ENCODE peak calls at places on chromosomes 13 and 19, in ten cellular contexts. S is GM23248, R is Karpas-422, D is mesendoderm, Y is neural progenitor cell, H is keratinocyte, Z is GM23338, P is fibroblast of lung, W is H9, J is HCT116. A is an unnamed sample. For H3K79me2, the result is how much of the 10 kb centered on the place peaks cover.

GRCh38 chr13:98896083-98896867 is 81.6 kb downstream of the DOCK9 start:
- DNase-seq in S (no peak), R (no peak), D (no peak), Y (no peak), H (no peak), Z (no peak), P (no peak), W (no peak), J (no peak), A (no peak)

GRCh38 chr19:53883231-53883661 is 1.2 kb downstream of the PRKCG start:
- DNase-seq in S (no peak), R (no peak), D (no peak), Y (peak), H (no peak), Z (peak), P (no peak), W (no peak), J (no peak), A (no peak)

GRCh38 chr19:49954092-49954825 is 6.7 kb downstream of the SIGLEC11 start:
- DNase-seq in S (peak), R (peak), D (no peak), Y (no peak), H (no peak), Z (peak), P (no peak), W (no peak), J (no peak), A (no peak)

GRCh38 chr19:30373593-30373992 is 1.4 kb downstream of the ZNF536 start:
- DNase-seq in S (no peak), R (no peak), D (peak), Y (peak), H (no peak), Z (peak), P (no peak), W (peak), J (no peak), A (no peak)

GRCh38 chr13:100544866-100545683 is 43.5 kb downstream of the GGACT start:
- DNase-seq in S (no peak), R (no peak), D (no peak), Y (no peak), H (no peak), Z (no peak), P (no peak), W (no peak), J (no peak), A (no peak)

GRCh38 chr13:100633461-100633860 is 41.1 kb downstream of the TMTC4 start:
- DNase-seq in S (peak), R (no peak), D (no peak), Y (no peak), H (peak), Z (no peak), P (peak), W (no peak), J (no peak), A (peak)

GRCh38 chr13:102846261-102847015 is 606 bp downstream of the ERCC5 start:
- DNase-seq in S (peak), R (peak), D (peak), Y (peak), H (no peak), Z (peak), P (peak), W (peak), J (peak), A (peak)

GRCh38 chr13:94268661-94269060 is 210.8 kb downstream of the DCT start:
- DNase-seq in S (peak), R (no peak), D (no peak), Y (no peak), H (no peak), Z (no peak), P (peak), W (no peak), J (no peak), A (peak)

GRCh38 chr19:12994701-12995595 is at the start of gene NFIX:
- DNase-seq in S (peak), R (peak), D (no peak), Y (peak), H (no peak), Z (peak), P (peak), W (no peak), J (no peak), A (no peak)

GRCh38 chr19:662207-662961 is 630 bp downstream of the RNF126 start:
- DNase-seq in S (peak), R (peak), D (peak), Y (peak), H (no peak), Z (peak), P (peak), W (no peak), J (no peak), A (peak)

GRCh38 chr13:57666131-57666530 is 34.6 kb downstream of the PCDH17 start:
- DNase-seq in S (no peak), R (no peak), D (no peak), Y (no peak), H (no peak), Z (no peak), P (no peak), W (no peak), J (no peak), A (no peak)

GRCh38 chr13:110699148-110700145 is 6.5 kb downstream of the CARS2 start:
- DNase-seq in S (no peak), R (no peak), D (no peak), Y (no peak), H (no peak), Z (no peak), P (no peak), W (no peak), J (no peak), A (no peak)

GRCh38 chr19:1041272-1041834 is 1.4 kb downstream of the ABCA7 start:
- DNase-seq in S (no peak), R (no peak), D (no peak), Y (no peak), H (no peak), Z (no peak), P (no peak), W (peak), J (no peak), A (no peak)

DNA sequence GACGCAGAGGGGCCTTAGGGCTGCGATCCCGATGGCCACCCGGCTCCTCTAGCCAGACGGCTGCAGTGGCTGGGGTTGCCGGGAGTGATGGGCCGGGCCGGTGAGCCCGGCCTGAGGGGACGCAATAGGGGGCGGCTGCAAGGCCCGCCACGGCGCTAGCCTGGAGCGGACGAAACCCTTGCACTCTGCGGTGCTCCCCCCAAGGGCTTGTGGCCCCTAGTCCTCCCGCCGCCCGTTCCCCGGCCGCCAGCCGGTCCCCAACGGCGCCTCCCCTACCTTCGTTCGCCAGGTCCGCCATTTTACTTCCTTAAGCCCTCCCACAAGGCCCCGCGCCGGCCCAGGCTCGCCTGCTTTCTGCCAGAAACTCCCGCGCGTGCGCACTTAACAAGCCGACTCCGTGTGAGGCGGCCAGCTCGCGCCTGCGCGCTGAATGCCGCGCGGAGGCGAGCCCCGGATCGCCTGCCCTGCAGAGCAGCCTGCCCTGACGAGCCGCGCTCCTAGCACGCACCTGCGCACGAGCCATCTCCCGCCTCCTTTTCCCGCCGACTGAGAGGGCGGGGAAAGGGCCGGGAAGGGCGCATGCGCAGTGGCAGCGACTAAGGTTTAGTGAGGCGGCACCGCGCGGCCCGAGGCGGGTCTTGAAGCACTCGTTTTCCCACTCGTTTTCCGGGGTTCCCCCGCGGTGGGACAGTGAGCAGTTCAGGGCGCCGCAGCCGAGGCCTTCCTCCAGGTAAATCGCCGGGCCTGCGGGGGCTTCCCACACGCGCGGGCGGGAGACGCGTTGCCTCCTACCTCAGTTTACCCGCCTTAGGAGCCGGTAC is at the start of gene RANBP3:
- DNase-seq in S (peak), R (peak), D (peak), Y (peak), H (peak), Z (peak), P (peak), W (peak), J (peak), A (peak)
- H3K79me2 ChIP-seq in S (half or more), R (half or more), D (under half), Y (half or more), H (half or more), Z (half or more), P (half or more), W (under half), J (half or more), A (half or more)

GRCh38 chr19:37943480-37943879 is 36.5 kb downstream of the SIPA1L3 start:
- DNase-seq in S (no peak), R (no peak), D (peak), Y (no peak), H (no peak), Z (no peak), P (no peak), W (no peak), J (no peak), A (no peak)
- H3K79me2 ChIP-seq in S (half or more), R (half or more), D (under half), Y (half or more), H (under half), Z (half or more), P (under half), W (under half), J (half or more), A (half or more)

DNA sequence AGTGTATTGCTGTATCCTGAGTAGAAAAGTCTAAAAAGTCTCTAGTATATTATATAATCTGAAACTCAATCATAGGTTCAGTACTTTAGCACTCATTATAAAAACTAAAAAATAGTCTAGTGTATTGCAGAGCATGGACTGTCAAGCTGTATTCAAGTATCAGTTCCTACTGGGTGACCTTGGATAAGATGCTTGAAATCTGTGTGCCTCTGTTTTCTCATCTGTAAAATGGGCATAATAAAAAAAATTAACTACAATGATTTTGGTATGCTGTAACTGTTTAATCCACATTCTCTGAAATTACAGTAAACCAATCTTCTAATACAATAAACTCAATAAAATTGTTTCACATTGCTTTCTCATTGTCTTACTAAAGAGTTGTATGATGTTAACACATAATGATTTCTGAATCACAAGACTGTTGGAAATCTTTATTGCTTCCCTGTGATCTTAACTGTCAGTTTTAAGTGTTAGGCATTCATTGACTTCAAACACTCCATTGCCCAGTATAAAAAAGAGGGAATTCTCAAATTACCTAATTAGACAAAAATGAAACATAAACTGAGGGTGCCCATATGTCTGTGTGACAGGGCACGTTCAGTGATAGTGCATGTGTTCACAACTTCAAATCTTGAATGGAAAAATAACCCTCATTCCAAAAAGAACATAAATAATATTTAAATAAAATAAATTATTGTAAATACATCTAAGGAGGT is 2.2 kb downstream of the STARD13 start:
- DNase-seq in S (peak), R (no peak), D (no peak), Y (no peak), H (no peak), Z (no peak), P (no peak), W (no peak), J (no peak), A (no peak)
- H3K79me2 ChIP-seq in S (half or more), R (under half), D (under half), Y (under half), H (under half), Z (under half), P (half or more), W (under half), J (under half), A (half or more)

GRCh38 chr19:23515551-23515950 is 120.3 kb upstream of the ZNF91 start:
- DNase-seq in S (no peak), R (no peak), D (no peak), Y (no peak), H (no peak), Z (no peak), P (no peak), W (no peak), J (no peak), A (no peak)
- H3K79me2 ChIP-seq in S (under half), R (under half), D (under half), Y (under half), H (under half), Z (under half), P (under half), W (under half), J (under half), A (under half)

DNA sequence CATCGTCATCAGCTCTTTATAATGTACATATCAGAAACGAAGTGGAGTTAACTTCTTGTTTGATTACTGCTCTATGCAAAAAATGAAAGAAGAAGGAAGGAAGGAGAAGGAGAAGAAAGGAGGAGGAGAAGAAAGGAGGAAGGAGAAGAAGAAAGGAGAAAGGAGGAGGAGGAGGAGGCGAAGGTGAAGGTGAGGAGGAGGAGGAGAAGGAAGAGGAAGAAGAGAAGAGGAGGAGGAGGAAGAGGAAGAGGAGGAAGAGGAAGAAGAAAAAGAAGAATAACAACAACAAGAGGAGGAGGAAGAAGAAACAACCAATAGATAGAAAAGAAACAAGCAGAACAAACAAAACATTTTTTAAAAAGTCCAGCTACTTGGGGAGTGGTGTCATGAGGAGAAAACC is 13.1 kb downstream of the NUFIP1 start:
- DNase-seq in S (no peak), R (no peak), D (no peak), Y (no peak), H (no peak), Z (no peak), P (no peak), W (no peak), J (no peak), A (no peak)
- H3K79me2 ChIP-seq in S (under half), R (under half), D (under half), Y (under half), H (under half), Z (under half), P (under half), W (under half), J (under half), A (under half)

DNA sequence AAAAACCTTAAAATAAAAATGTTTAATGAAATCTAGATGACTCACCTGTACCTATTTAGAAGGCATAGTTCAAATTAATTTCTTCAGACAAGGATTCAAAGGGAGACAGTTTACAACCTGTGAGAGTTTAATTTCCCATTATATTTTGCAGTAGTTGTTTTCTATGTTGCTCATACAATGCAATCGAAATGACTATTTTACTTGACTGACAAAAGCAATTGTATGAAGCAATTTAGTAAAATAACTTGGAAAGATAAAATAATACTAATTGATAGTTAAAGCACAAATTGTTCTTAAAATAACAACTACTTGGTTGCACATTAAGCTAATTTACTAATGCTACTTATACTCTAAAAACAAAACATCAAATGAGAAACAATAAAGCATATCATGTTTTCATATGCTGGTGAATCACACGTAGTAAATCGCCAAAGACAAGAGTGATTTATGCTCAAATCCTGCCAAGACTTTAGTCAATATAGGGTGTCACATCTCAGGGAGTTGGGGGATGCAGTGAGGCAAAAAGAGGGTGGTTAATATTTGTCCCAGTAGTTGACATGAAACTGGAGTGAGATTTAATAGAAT is 6.4 kb downstream of the DACH1 start:
- DNase-seq in S (no peak), R (no peak), D (no peak), Y (no peak), H (no peak), Z (no peak), P (no peak), W (no peak), J (no peak), A (no peak)
- H3K79me2 ChIP-seq in S (under half), R (under half), D (under half), Y (half or more), H (under half), Z (under half), P (under half), W (under half), J (under half), A (under half)

GRCh38 chr19:57776764-57777296 is 7.4 kb downstream of the ZNF586 start:
- DNase-seq in S (no peak), R (no peak), D (no peak), Y (no peak), H (no peak), Z (no peak), P (no peak), W (no peak), J (no peak), A (no peak)
- H3K79me2 ChIP-seq in S (half or more), R (half or more), D (under half), Y (half or more), H (half or more), Z (half or more), P (under half), W (under half), J (under half), A (half or more)

GRCh38 chr13:43044720-43045301 is 21.4 kb downstream of the DNAJC15 start:
- DNase-seq in S (no peak), R (no peak), D (no peak), Y (no peak), H (no peak), Z (no peak), P (no peak), W (no peak), J (no peak), A (no peak)

GRCh38 chr13:43042410-43042921 is 19.1 kb downstream of the DNAJC15 start:
- DNase-seq in S (no peak), R (no peak), D (no peak), Y (no peak), H (no peak), Z (no peak), P (no peak), W (no peak), J (no peak), A (no peak)

GRCh38 chr13:43036386-43037220 is 13.2 kb downstream of the DNAJC15 start:
- DNase-seq in S (no peak), R (no peak), D (peak), Y (no peak), H (no peak), Z (peak), P (peak), W (peak), J (no peak), A (no peak)

GRCh38 chr13:43046259-43046658 is 22.9 kb downstream of the DNAJC15 start:
- DNase-seq in S (no peak), R (no peak), D (no peak), Y (no peak), H (no peak), Z (no peak), P (no peak), W (no peak), J (no peak), A (no peak)

GRCh38 chr13:43041368-43041921 is 18.1 kb downstream of the DNAJC15 start:
- DNase-seq in S (peak), R (no peak), D (no peak), Y (no peak), H (no peak), Z (no peak), P (no peak), W (no peak), J (no peak), A (no peak)
- H3K79me2 ChIP-seq in S (half or more), R (half or more), D (under half), Y (under half), H (under half), Z (under half), P (under half), W (under half), J (under half), A (under half)

DNA sequence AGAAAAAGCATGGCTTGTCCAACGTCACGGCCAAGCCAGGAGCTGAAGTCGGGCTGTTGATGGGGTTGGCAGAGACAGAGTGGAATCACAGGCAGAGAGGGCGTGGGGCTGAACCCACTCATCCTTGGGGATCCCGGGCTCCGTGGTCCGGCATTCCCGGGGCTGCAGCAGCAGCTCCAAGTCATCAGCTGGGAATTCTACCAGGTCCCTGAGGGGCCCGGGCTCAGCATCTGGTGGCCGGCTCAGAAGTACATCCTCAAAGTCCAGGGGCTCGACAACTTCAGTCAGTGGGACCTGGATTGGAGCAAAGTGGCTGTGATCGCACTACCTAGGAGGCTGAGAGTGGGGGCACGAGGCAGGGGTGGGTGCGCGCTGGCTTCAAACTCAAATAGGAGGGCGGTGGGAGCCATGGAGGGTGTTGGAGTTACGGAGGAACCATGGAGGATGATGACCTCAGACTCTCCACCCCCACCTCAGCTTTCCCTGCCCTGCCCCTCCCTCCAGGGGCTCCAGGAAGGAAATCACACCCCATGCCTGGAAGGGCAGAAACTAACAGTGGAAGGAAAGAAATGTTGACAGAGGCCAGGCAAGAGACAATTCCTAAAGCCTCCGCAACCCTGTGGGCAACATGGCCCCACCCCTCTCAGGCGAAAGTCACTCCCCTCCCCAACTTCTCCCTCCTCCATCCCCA is 9.5 kb downstream of the DOCK6 start:
- DNase-seq in S (peak), R (no peak), D (peak), Y (no peak), H (no peak), Z (peak), P (no peak), W (no peak), J (no peak), A (no peak)
- H3K79me2 ChIP-seq in S (under half), R (under half), D (under half), Y (under half), H (under half), Z (under half), P (under half), W (under half), J (under half), A (under half)

GRCh38 chr13:107770541-107770940 is 444.8 kb downstream of the LIG4 start:
- DNase-seq in S (no peak), R (no peak), D (no peak), Y (peak), H (no peak), Z (peak), P (no peak), W (no peak), J (no peak), A (no peak)
- H3K79me2 ChIP-seq in S (half or more), R (under half), D (under half), Y (under half), H (under half), Z (under half), P (under half), W (under half), J (under half), A (under half)